ENCODE peak calls at places on chromosomes 3 and 15, in ten cellular contexts. D, V, N, S, F, I, E, X, O and R are unnamed samples.

GRCh38 chr3:99776516-99777209 is 41.0 kb upstream of the CMSS1 start:
- DNase-seq in O (no peak), V (no peak), E (no peak), N (no peak), X (no peak), F (no peak), D (peak), S (no peak), I (no peak), R (no peak)

GRCh38 chr3:114569186-114569585 is 275.4 kb downstream of the TIGIT start:
- DNase-seq in O (no peak), I (no peak), F (no peak), E (no peak), N (no peak), D (peak), V (no peak), S (no peak), X (no peak), R (no peak)

GRCh38 chr15:91522609-91523332 is 330.7 kb upstream of the SLCO3A1 start:
- DNase-seq in V (no peak), X (no peak), N (no peak), D (peak), E (no peak), I (no peak), O (no peak), F (no peak), S (no peak), R (no peak)

GRCh38 chr15:67900621-67901147 is 60.8 kb upstream of the RNU6-1 start:
- DNase-seq in I (no peak), D (no peak), E (no peak), S (no peak), V (no peak), N (no peak), F (no peak), O (no peak), X (no peak), R (no peak)

GRCh38 chr3:132606085-132606484 is 9.0 kb downstream of the ACKR4 start:
- DNase-seq in I (no peak), N (no peak), V (no peak), O (no peak), X (no peak), E (no peak), F (no peak), D (peak), S (no peak), R (no peak)

GRCh38 chr3:191051037-191051436 is 148.0 kb upstream of the OSTN start:
- DNase-seq in N (no peak), F (no peak), X (no peak), I (no peak), E (peak), D (peak), O (no peak), V (no peak), S (no peak), R (no peak)

GRCh38 chr3:41200669-41201021 is 1.3 kb downstream of the CTNNB1 start:
- DNase-seq in E (peak), X (no peak), O (no peak), F (no peak), V (peak), S (no peak), I (no peak), N (peak), D (peak), R (peak)

GRCh38 chr3:42856544-42856943 is 19.1 kb downstream of the CYP8B1 start:
- DNase-seq in E (no peak), D (no peak), V (no peak), O (no peak), N (no peak), S (no peak), I (no peak), F (no peak), X (no peak), R (no peak)

GRCh38 chr3:113035387-113035982 is 44.7 kb downstream of the GTPBP8 start:
- DNase-seq in N (peak), V (no peak), I (peak), E (peak), S (no peak), O (no peak), F (peak), D (peak), X (peak), R (peak)

GRCh38 chr15:32774022-32774421 is 56.2 kb downstream of the GREM1 start:
- DNase-seq in I (no peak), S (no peak), N (no peak), F (no peak), V (no peak), D (peak), O (no peak), E (peak), X (peak), R (no peak)

GRCh38 chr3:73052857-73053256 is 8.6 kb upstream of the EBLN2 start:
- DNase-seq in F (no peak), X (no peak), V (no peak), O (no peak), S (no peak), D (no peak), N (no peak), I (no peak), E (no peak), R (no peak)

GRCh38 chr3:14425574-14426304 is 23.3 kb downstream of the SLC6A6 start:
- DNase-seq in D (no peak), F (peak), X (no peak), O (no peak), N (no peak), E (no peak), I (no peak), S (no peak), V (peak), R (peak)

GRCh38 chr3:120352017-120352416 is 2.9 kb upstream of the LRRC58 start:
- DNase-seq in E (no peak), I (no peak), F (no peak), N (no peak), V (no peak), D (no peak), X (no peak), S (no peak), O (no peak), R (no peak)

GRCh38 chr3:120350431-120350941 is 1.3 kb upstream of the LRRC58 start:
- DNase-seq in O (no peak), I (peak), E (peak), D (peak), S (peak), F (no peak), X (peak), V (no peak), N (peak), R (peak)

GRCh38 chr3:120348065-120348980 is 831 bp downstream of the LRRC58 start:
- DNase-seq in I (no peak), E (peak), F (no peak), D (peak), S (no peak), O (no peak), X (peak), V (peak), N (peak), R (no peak)

GRCh38 chr3:120349819-120350125 is 618 bp upstream of the LRRC58 start:
- DNase-seq in N (no peak), E (no peak), O (no peak), I (no peak), S (no peak), X (peak), F (no peak), D (no peak), V (no peak), R (no peak)

GRCh38 chr3:120348981-120349818 is at the start of gene LRRC58:
- DNase-seq in O (peak), N (peak), D (peak), S (peak), F (peak), V (peak), X (peak), I (peak), E (peak), R (peak)
- TF ChIP-seq POLR2A in O (peak), N (peak), D (peak), S (peak), F (no peak), V (peak), X (peak), I (peak), E (peak), R (peak)

DNA sequence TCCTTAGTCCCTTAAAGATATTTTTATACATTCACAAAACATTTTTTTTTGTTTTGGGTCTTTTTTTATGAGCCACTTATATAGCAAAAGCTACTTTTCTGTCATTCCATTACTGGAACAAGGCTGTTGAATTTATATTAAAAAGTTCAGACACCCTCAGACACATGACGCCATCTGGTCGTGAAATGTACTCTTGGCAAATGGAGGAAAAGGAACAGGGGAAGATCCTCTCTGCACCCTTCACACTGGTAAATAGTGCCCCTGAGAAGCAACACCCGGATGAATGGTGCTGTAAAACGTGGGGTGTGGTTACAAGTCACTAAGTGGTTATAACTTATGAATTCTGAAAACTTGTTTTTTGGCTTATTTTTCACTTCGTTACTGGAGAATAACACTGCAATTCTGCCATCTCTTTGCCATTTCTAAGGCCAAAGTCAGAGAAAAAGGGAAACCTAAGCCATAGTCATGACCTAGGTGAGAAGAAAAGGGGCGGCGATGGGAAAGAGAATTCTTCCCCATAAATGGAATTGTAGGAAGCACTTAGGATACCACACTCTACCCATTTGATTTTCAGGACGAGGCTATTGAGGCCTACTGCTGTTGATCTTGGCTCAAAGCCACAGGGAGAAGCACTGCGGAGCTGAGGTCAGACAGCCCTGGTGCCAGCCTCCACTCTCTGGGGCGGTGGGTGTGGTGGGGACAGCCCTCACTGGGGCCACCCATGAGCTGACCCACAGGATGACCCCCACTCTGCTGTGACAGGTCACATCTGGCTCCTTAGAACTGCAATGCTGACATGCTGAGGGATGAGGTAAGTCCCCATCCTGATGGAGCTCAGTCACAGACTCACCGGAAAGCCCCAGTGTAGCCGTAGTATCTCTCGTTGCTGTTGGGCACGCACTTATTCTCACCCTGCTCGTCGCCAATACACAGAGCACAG is 21.8 kb downstream of the LTF start:
- DNase-seq in S (no peak), F (peak), D (no peak), I (peak), X (peak), N (no peak), O (no peak), V (peak), E (peak), R (peak)
- TF ChIP-seq CTCF in S (no peak), F (peak), D (no peak), I (peak), X (peak), N (peak), O (peak), V (peak), E (peak), R (peak)

DNA sequence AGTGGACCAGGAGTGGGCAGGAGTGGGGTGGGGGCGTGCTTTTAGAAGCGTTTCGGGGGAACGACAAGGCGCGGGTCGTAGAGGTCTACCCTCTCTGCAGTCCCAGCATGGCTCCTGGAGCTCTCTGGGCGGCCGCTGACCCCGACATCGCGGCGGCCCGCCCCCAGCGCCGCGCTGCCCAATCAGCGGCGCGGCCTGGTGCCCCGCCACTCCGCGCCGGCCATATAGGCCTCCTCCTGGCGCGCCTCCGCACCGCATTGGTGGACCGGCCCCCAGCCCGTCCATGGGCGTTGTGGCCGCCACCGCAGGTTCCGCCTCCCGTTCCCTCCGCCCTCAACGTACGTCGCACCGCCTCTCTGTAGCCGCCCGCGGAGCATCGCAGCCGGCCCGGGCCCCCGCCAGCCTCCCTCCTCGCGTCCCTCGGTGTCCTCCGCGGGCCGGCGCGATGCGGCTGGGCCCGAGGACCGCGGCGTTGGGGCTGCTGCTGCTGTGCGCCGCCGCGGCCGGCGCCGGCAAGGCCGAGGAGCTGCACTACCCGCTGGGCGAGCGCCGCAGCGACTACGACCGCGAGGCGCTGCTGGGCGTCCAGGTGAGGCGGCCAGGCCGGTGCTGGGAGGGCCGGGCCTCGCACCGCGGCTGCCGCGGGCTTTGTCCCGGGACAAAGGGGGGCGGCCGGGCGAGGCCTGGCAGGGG is at the start of gene RCN2:
- DNase-seq in I (peak), V (peak), E (peak), D (peak), F (peak), N (peak), O (peak), S (peak), X (peak), R (peak)
- TF ChIP-seq POLR2A in I (peak), V (peak), E (peak), D (peak), F (no peak), N (peak), O (peak), S (peak), X (peak), R (peak)

GRCh38 chr15:77191230-77191834 is 120.4 kb upstream of the TSPAN3 start:
- DNase-seq in N (no peak), D (no peak), I (no peak), E (no peak), S (no peak), F (no peak), X (no peak), V (no peak), O (no peak), R (no peak)

GRCh38 chr15:77187751-77188464 is 117.0 kb upstream of the TSPAN3 start:
- DNase-seq in S (no peak), E (no peak), F (no peak), X (no peak), D (peak), N (peak), I (no peak), V (peak), O (no peak), R (peak)

GRCh38 chr15:77185242-77185785 is 114.4 kb upstream of the TSPAN3 start:
- DNase-seq in N (no peak), E (no peak), X (no peak), O (no peak), I (no peak), F (no peak), V (no peak), S (no peak), D (no peak), R (no peak)

GRCh38 chr15:77183066-77183465 is 112.2 kb upstream of the TSPAN3 start:
- DNase-seq in D (no peak), N (no peak), V (no peak), I (no peak), F (no peak), E (no peak), O (no peak), X (no peak), S (no peak), R (no peak)

GRCh38 chr15:77186518-77187095 is 115.7 kb upstream of the TSPAN3 start:
- DNase-seq in E (no peak), N (no peak), I (no peak), D (peak), F (no peak), V (no peak), X (no peak), O (no peak), S (no peak), R (no peak)
- TF ChIP-seq CTCF in E (peak), N (no peak), I (peak), D (peak), F (peak), V (peak), X (peak), O (peak), S (no peak), R (peak)

GRCh38 chr3:141402476-141403171 is 34.3 kb downstream of the ZBTB38 start:
- DNase-seq in F (peak), X (peak), O (peak), S (peak), D (peak), V (peak), N (peak), E (peak), I (peak), R (peak)
- TF ChIP-seq POLR2A in F (no peak), X (no peak), O (no peak), S (no peak), D (peak), V (no peak), N (peak), E (peak), I (peak), R (peak)

GRCh38 chr3:98705694-98706093 is 57.4 kb upstream of the ST3GAL6 start:
- DNase-seq in D (no peak), F (no peak), S (no peak), X (no peak), E (no peak), N (no peak), V (no peak), I (no peak), O (no peak), R (no peak)
- TF ChIP-seq CTCF in D (peak), F (no peak), S (no peak), X (no peak), E (no peak), N (no peak), V (no peak), I (no peak), O (no peak), R (no peak)

GRCh38 chr3:184345678-184346144 is 8.3 kb downstream of the FAM131A start:
- DNase-seq in S (peak), I (peak), D (peak), F (peak), V (no peak), E (peak), X (peak), N (peak), O (peak), R (peak)
- TF ChIP-seq POLR2A in S (no peak), I (no peak), D (no peak), F (no peak), V (no peak), E (no peak), X (no peak), N (peak), O (no peak), R (no peak)